ENCODE peak calls at places on chromosomes 3 and 15, in five cellular contexts. Z is lower lobe of right lung; L is CD4-positive, alpha-beta memory T cell; O is G401; K is prostate gland. J is an unnamed sample.

GRCh38 chr3:111929484-111929883 is 49.3 kb upstream of the ABHD10 start:
- DNase-seq in Z (no peak), L (no peak), O (no peak), K (no peak), J (no peak)

GRCh38 chr3:156728267-156728985 is 54.0 kb downstream of the TIPARP start:
- DNase-seq in Z (no peak), L (no peak), O (no peak), K (no peak), J (no peak)

GRCh38 chr15:63943829-63944680 is 102.2 kb downstream of the DAPK2 start:
- DNase-seq in Z (no peak), L (no peak), O (no peak), K (no peak), J (no peak)

GRCh38 chr3:31312400-31312799 is 220.3 kb upstream of the STT3B start:
- DNase-seq in Z (no peak), L (no peak), O (no peak), K (no peak), J (no peak)

GRCh38 chr3:81581966-81582599 is 179.4 kb downstream of the GBE1 start:
- DNase-seq in Z (no peak), L (no peak), O (peak; percentile 25), K (no peak), J (peak; percentile 23)

GRCh38 chr3:192818126-192818525 is 90.8 kb upstream of the FGF12 start:
- DNase-seq in Z (no peak), L (no peak), O (no peak), K (no peak), J (no peak)

GRCh38 chr3:141735789-141736465 is 2.2 kb upstream of the RNF7 start:
- DNase-seq in Z (no peak), L (no peak), O (no peak), K (no peak), J (no peak)

GRCh38 chr15:70853270-70853854 is 595 bp downstream of the LARP6 start:
- DNase-seq in Z (no peak), L (no peak), O (peak; percentile 53), K (no peak), J (peak; percentile 54)

GRCh38 chr3:157182879-157183278 is 22.9 kb upstream of the CCNL1 start:
- DNase-seq in Z (no peak), L (no peak), O (no peak), K (no peak), J (peak; percentile 25)

GRCh38 chr3:81214626-81215025 is 546.8 kb downstream of the GBE1 start:
- DNase-seq in Z (no peak), L (no peak), O (no peak), K (no peak), J (no peak)

GRCh38 chr15:35293353-35294130 is 208.4 kb upstream of the NANOGP8 start:
- DNase-seq in Z (no peak), L (no peak), O (peak; percentile 75), K (no peak), J (peak; percentile 92)

GRCh38 chr15:36843822-36844221 is 256.5 kb downstream of the MEIS2 start:
- DNase-seq in Z (no peak), L (no peak), O (no peak), K (no peak), J (no peak)

GRCh38 chr15:26126070-26126469 is 262.9 kb upstream of the ATP10A start:
- DNase-seq in Z (no peak), L (no peak), O (no peak), K (peak; percentile 40), J (no peak)

GRCh38 chr3:164539215-164539614 is 539.1 kb downstream of the SI start:
- DNase-seq in Z (no peak), L (no peak), O (no peak), K (no peak), J (no peak)

GRCh38 chr3:48430359-48431101 is 644 bp upstream of the PLXNB1 start:
- DNase-seq in Z (peak; percentile 26), L (no peak), O (no peak), K (no peak), J (peak; percentile 25)

J was measured in cerebellar cortex.